ENCODE peak calls at places on chromosomes 16 and 17, in six cellular contexts. B, A, N, H, O and Z are unnamed samples.

GRCh38 chr16:80912651-80913050 is 94.0 kb downstream of the CMC2 start:
- DNase-seq in A (no peak), B (no peak), N (no peak), O (no peak), H (no peak), Z (no peak)

GRCh38 chr16:82096641-82097040 is 61.6 kb downstream of the HSD17B2 start:
- DNase-seq in A (no peak), O (no peak), B (no peak), N (no peak), H (no peak), Z (no peak)

GRCh38 chr16:74448990-74449389 is 27.7 kb upstream of the CLEC18B start:
- DNase-seq in B (no peak), A (no peak), O (peak; percentile 85), N (peak; percentile 83), H (no peak), Z (no peak)

GRCh38 chr16:19130852-19131808 is 17.4 kb downstream of the ITPRIPL2 start:
- DNase-seq in O (peak; percentile 80), H (no peak), A (no peak), N (peak; percentile 72), B (peak; percentile 53), Z (peak; percentile 10)

GRCh38 chr17:42325026-42325425 is 36.7 kb downstream of the STAT5A start:
- DNase-seq in H (no peak), A (no peak), B (no peak), O (peak; percentile 75), N (no peak), Z (no peak)

GRCh38 chr17:33520404-33521032 is 227.4 kb upstream of the ASIC2 start:
- DNase-seq in B (peak; percentile 80), O (no peak), H (no peak), N (no peak), A (peak; percentile 60), Z (no peak)

GRCh38 chr16:16014329-16015224 is 65.2 kb downstream of the ABCC1 start:
- DNase-seq in B (no peak), H (no peak), A (peak; percentile 75), N (peak; percentile 67), O (peak; percentile 92), Z (no peak)

GRCh38 chr16:47612711-47613110 is 151.6 kb downstream of the PHKB start:
- DNase-seq in H (no peak), O (no peak), A (no peak), N (no peak), B (no peak), Z (no peak)

GRCh38 chr17:19003543-19003965 is 1.0 kb downstream of the FAM83G start:
- DNase-seq in A (no peak), N (no peak), B (peak; percentile 67), O (no peak), H (no peak), Z (no peak)

GRCh38 chr17:7156342-7156940 is 22.7 kb downstream of the ASGR1 start:
- DNase-seq in N (no peak), H (no peak), O (no peak), B (no peak), A (no peak), Z (no peak)

GRCh38 chr16:53045554-53046250 is 7.0 kb downstream of the CHD9NB start:
- DNase-seq in A (no peak), N (no peak), B (no peak), O (no peak), H (no peak), Z (no peak)

GRCh38 chr16:3513892-3514600 is 13.2 kb downstream of the CLUAP1 start:
- DNase-seq in N (no peak), A (peak; percentile 30), B (no peak), H (no peak), O (no peak), Z (no peak)

GRCh38 chr17:56819431-56820145 is 14.1 kb downstream of the C17orf67 start:
- DNase-seq in H (peak; percentile 46), N (peak; percentile 59), A (no peak), O (peak; percentile 55), B (peak; percentile 96), Z (peak; percentile 7)

GRCh38 chr16:67165121-67166034 is 833 bp downstream of the HSF4 start:
- DNase-seq in B (peak; percentile 73), N (no peak), O (no peak), A (no peak), H (no peak), Z (no peak)

GRCh38 chr16:4200781-4201137 is 41.1 kb downstream of the SRL start:
- DNase-seq in N (no peak), B (no peak), H (no peak), A (no peak), O (no peak), Z (no peak)

GRCh38 chr17:78019976-78020716 is 61.6 kb downstream of the TNRC6C start:
- DNase-seq in A (no peak), H (no peak), B (no peak), O (no peak), N (no peak), Z (no peak)

GRCh38 chr17:50920041-50920410 is 53.9 kb upstream of the TOB1 start:
- DNase-seq in H (no peak), B (no peak), O (no peak), N (no peak), A (peak; percentile 66), Z (no peak)
- H3K27ac ChIP-seq in H (peak overlapping the region; percentile 51), B (no peak overlapping the region), O (no peak overlapping the region), N (peak overlapping the region; percentile 83), A (peak overlapping the region; percentile 97), Z (peak overlapping the region; percentile 96)

GRCh38 chr16:20310421-20311395 is 16.6 kb downstream of the GP2 start:
- DNase-seq in O (no peak), H (no peak), A (no peak), N (no peak), B (no peak), Z (no peak)

GRCh38 chr16:20309786-20310185 is 17.5 kb downstream of the GP2 start:
- DNase-seq in A (no peak), N (no peak), O (no peak), B (no peak), H (no peak), Z (no peak)

GRCh38 chr16:20308801-20309590 is 18.3 kb downstream of the GP2 start:
- DNase-seq in O (no peak), H (no peak), B (no peak), A (no peak), N (no peak), Z (no peak)

GRCh38 chr16:20313741-20314140 is 13.6 kb downstream of the GP2 start:
- DNase-seq in H (no peak), N (no peak), A (no peak), O (no peak), B (no peak), Z (no peak)

GRCh38 chr16:20311548-20311947 is 15.8 kb downstream of the GP2 start:
- DNase-seq in H (no peak), A (no peak), N (no peak), O (no peak), B (no peak), Z (no peak)
- H3K27ac ChIP-seq in H (no peak overlapping the region), A (no peak overlapping the region), N (no peak overlapping the region), O (no peak overlapping the region), B (no peak overlapping the region), Z (no peak overlapping the region)

DNA sequence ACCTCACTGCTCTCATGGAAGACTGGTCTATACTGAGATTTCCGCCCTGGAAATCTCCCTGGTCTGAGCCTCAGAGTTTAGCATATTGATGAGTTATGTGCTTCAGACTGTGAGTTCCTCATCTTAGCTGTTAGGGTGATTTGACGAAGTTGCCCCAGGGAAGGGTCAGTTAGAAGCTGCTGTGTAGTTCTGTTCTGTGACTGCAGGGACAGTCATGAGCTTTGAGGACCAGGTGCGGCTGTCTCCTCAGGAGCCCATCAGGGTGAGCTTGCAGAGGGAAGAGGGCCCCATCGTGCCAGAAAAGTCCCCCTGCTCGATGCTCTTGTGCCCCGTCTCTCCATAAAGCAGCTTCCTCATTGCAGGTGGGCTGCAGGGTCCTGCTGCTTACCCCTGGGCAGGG is 28.3 kb upstream of the IL17C start:
- DNase-seq in A (no peak), B (peak; percentile 73), H (no peak), N (no peak), O (no peak), Z (no peak)
- H3K27ac ChIP-seq in A (no peak overlapping the region), B (no peak overlapping the region), H (no peak overlapping the region), N (no peak overlapping the region), O (no peak overlapping the region), Z (no peak overlapping the region)

GRCh38 chr17:68260051-68260762 is 12.4 kb downstream of the AMZ2 start:
- DNase-seq in H (no peak), B (no peak), A (no peak), N (no peak), O (no peak), Z (no peak)

GRCh38 chr17:68255151-68255550 is 7.3 kb downstream of the AMZ2 start:
- DNase-seq in O (no peak), H (no peak), A (no peak), N (no peak), B (no peak), Z (no peak)

GRCh38 chr17:68257924-68258323 is 10.1 kb downstream of the AMZ2 start:
- DNase-seq in A (no peak), O (no peak), N (no peak), H (no peak), B (no peak), Z (no peak)

GRCh38 chr17:68255731-68256538 is 8.1 kb downstream of the AMZ2 start:
- DNase-seq in O (no peak), A (no peak), N (no peak), B (no peak), H (no peak), Z (no peak)
- H3K27ac ChIP-seq in O (no peak overlapping the region), A (no peak overlapping the region), N (no peak overlapping the region), B (no peak overlapping the region), H (peak overlapping the region; percentile 27), Z (no peak overlapping the region)

GRCh38 chr17:4247981-4248388 is 15.8 kb downstream of the ANKFY1 start:
- DNase-seq in H (no peak), O (no peak), A (no peak), B (peak; percentile 38), N (no peak), Z (no peak)
- H3K27ac ChIP-seq in H (no peak overlapping the region), O (no peak overlapping the region), A (peak overlapping the region; percentile 83), B (peak overlapping the region; percentile 52), N (peak overlapping the region; percentile 1), Z (no peak overlapping the region)

DNA sequence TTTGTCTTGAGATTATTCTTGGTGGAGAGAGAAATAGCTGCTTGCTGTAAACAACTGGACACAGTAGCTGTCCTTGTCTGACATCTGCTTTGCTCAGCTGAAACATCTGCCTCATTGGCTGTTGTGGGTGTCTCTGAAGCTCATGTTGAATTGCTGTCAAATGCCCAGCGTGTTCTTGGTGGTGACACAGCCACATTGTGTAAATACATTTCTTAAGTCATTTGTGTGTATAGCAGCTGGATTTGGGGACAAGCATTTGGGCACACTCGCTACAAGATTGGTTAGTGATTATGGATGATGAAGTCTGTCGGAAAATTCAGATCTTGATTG is 5.3 kb downstream of the FAM234A start:
- DNase-seq in A (no peak), B (no peak), N (no peak), O (no peak), H (no peak), Z (peak; percentile 8)
- H3K27ac ChIP-seq in A (no peak overlapping the region), B (no peak overlapping the region), N (peak overlapping the region; percentile 66), O (no peak overlapping the region), H (no peak overlapping the region), Z (peak overlapping the region; percentile 63)

GRCh38 chr16:78556421-78556820 is 457.0 kb downstream of the WWOX start:
- DNase-seq in H (no peak), N (no peak), B (no peak), A (no peak), O (no peak), Z (no peak)
- H3K27ac ChIP-seq in H (no peak overlapping the region), N (no peak overlapping the region), B (no peak overlapping the region), A (no peak overlapping the region), O (no peak overlapping the region), Z (no peak overlapping the region)